ENCODE peak calls at places on chromosomes 11 and 22, in eight cellular contexts. One of them, this sample, is unnamed.

GRCh38 chr11:112523477-112523876 is 262.8 kb upstream of the PLET1 start:
- DNase-seq in progenitor cell of endocrine pancreas: no peak
- DNase-seq in prostate gland: no peak
- DNase-seq in Ammon's horn: peak; percentile 87
- DNase-seq in GM18507: no peak
- DNase-seq in HEK293T: peak; percentile 54
- DNase-seq in sigmoid colon: peak; percentile 69
- DNase-seq in neural crest cell: peak; percentile 26
- DNase-seq in this sample: no peak

GRCh38 chr22:30439836-30440235 is 14.3 kb downstream of the MTFP1 start:
- DNase-seq in progenitor cell of endocrine pancreas: no peak
- DNase-seq in prostate gland: no peak
- DNase-seq in Ammon's horn: no peak
- DNase-seq in GM18507: no peak
- DNase-seq in HEK293T: no peak
- DNase-seq in sigmoid colon: no peak
- DNase-seq in neural crest cell: no peak
- DNase-seq in this sample: no peak

GRCh38 chr11:69508974-69509373 is 27.5 kb downstream of the LINC01488 start:
- DNase-seq in progenitor cell of endocrine pancreas: no peak
- DNase-seq in prostate gland: no peak
- DNase-seq in Ammon's horn: no peak
- DNase-seq in GM18507: no peak
- DNase-seq in HEK293T: no peak
- DNase-seq in sigmoid colon: peak; percentile 39
- DNase-seq in neural crest cell: no peak
- DNase-seq in this sample: no peak

GRCh38 chr11:122695076-122695620 is 39.6 kb downstream of the UBASH3B start:
- DNase-seq in progenitor cell of endocrine pancreas: no peak
- DNase-seq in prostate gland: no peak
- DNase-seq in Ammon's horn: peak; percentile 40
- DNase-seq in GM18507: no peak
- DNase-seq in HEK293T: no peak
- DNase-seq in sigmoid colon: no peak
- DNase-seq in neural crest cell: no peak
- DNase-seq in this sample: no peak

GRCh38 chr11:104120493-104121200 is 43.3 kb downstream of the PDGFD start:
- DNase-seq in progenitor cell of endocrine pancreas: no peak
- DNase-seq in prostate gland: no peak
- DNase-seq in Ammon's horn: no peak
- DNase-seq in GM18507: no peak
- DNase-seq in HEK293T: no peak
- DNase-seq in sigmoid colon: no peak
- DNase-seq in neural crest cell: no peak
- DNase-seq in this sample: no peak

GRCh38 chr22:37237371-37238268 is 6.4 kb downstream of the RAC2 start:
- DNase-seq in progenitor cell of endocrine pancreas: no peak
- DNase-seq in prostate gland: no peak
- DNase-seq in Ammon's horn: no peak
- DNase-seq in GM18507: no peak
- DNase-seq in HEK293T: no peak
- DNase-seq in sigmoid colon: peak; percentile 39
- DNase-seq in neural crest cell: no peak
- DNase-seq in this sample: no peak

GRCh38 chr22:29784451-29785361 is 17.5 kb downstream of the UQCR10 start:
- DNase-seq in progenitor cell of endocrine pancreas: no peak
- DNase-seq in prostate gland: no peak
- DNase-seq in Ammon's horn: peak; percentile 80
- DNase-seq in GM18507: no peak
- DNase-seq in HEK293T: no peak
- DNase-seq in sigmoid colon: no peak
- DNase-seq in neural crest cell: no peak
- DNase-seq in this sample: no peak

GRCh38 chr11:46315033-46315738 is 32.1 kb upstream of the DGKZ start:
- DNase-seq in progenitor cell of endocrine pancreas: peak; percentile 73
- DNase-seq in prostate gland: peak; percentile 43
- DNase-seq in Ammon's horn: no peak
- DNase-seq in GM18507: peak; percentile 56
- DNase-seq in HEK293T: peak; percentile 90
- DNase-seq in sigmoid colon: peak; percentile 78
- DNase-seq in neural crest cell: peak; percentile 83
- DNase-seq in this sample: peak; percentile 78

GRCh38 chr11:68066742-68067141 is 27.9 kb downstream of the TCIRG1 start:
- DNase-seq in progenitor cell of endocrine pancreas: no peak
- DNase-seq in prostate gland: no peak
- DNase-seq in Ammon's horn: peak; percentile 58
- DNase-seq in GM18507: no peak
- DNase-seq in HEK293T: no peak
- DNase-seq in sigmoid colon: no peak
- DNase-seq in neural crest cell: no peak
- DNase-seq in this sample: no peak

GRCh38 chr11:64848214-64848778 is 3.8 kb upstream of the CDC42BPG start:
- DNase-seq in progenitor cell of endocrine pancreas: no peak
- DNase-seq in prostate gland: no peak
- DNase-seq in Ammon's horn: no peak
- DNase-seq in GM18507: no peak
- DNase-seq in HEK293T: no peak
- DNase-seq in sigmoid colon: no peak
- DNase-seq in neural crest cell: no peak
- DNase-seq in this sample: no peak

GRCh38 chr22:38336699-38337098 is 19.5 kb upstream of the CSNK1E start:
- DNase-seq in progenitor cell of endocrine pancreas: no peak
- DNase-seq in prostate gland: no peak
- DNase-seq in Ammon's horn: no peak
- DNase-seq in GM18507: no peak
- DNase-seq in HEK293T: no peak
- DNase-seq in sigmoid colon: no peak
- DNase-seq in neural crest cell: no peak
- DNase-seq in this sample: no peak

GRCh38 chr11:119107538-119108150 is 500 bp downstream of the C2CD2L start:
- DNase-seq in progenitor cell of endocrine pancreas: no peak
- DNase-seq in prostate gland: no peak
- DNase-seq in Ammon's horn: no peak
- DNase-seq in GM18507: no peak
- DNase-seq in HEK293T: peak; percentile 28
- DNase-seq in sigmoid colon: no peak
- DNase-seq in neural crest cell: no peak
- DNase-seq in this sample: no peak

GRCh38 chr22:47567741-47568140 is 805.3 kb downstream of the TBC1D22A start:
- DNase-seq in progenitor cell of endocrine pancreas: no peak
- DNase-seq in prostate gland: no peak
- DNase-seq in Ammon's horn: no peak
- DNase-seq in GM18507: no peak
- DNase-seq in HEK293T: no peak
- DNase-seq in sigmoid colon: no peak
- DNase-seq in neural crest cell: no peak
- DNase-seq in this sample: no peak

GRCh38 chr11:2816941-2817421 is 68.6 kb downstream of the CDKN1C start:
- DNase-seq in progenitor cell of endocrine pancreas: no peak
- DNase-seq in prostate gland: peak; percentile 32
- DNase-seq in Ammon's horn: no peak
- DNase-seq in GM18507: no peak
- DNase-seq in HEK293T: no peak
- DNase-seq in sigmoid colon: peak; percentile 82
- DNase-seq in neural crest cell: no peak
- DNase-seq in this sample: no peak

GRCh38 chr22:24141586-24141985 is 39.7 kb upstream of the SUSD2 start:
- DNase-seq in progenitor cell of endocrine pancreas: no peak
- DNase-seq in prostate gland: no peak
- DNase-seq in Ammon's horn: no peak
- DNase-seq in GM18507: no peak
- DNase-seq in HEK293T: no peak
- DNase-seq in sigmoid colon: no peak
- DNase-seq in neural crest cell: no peak
- DNase-seq in this sample: no peak

GRCh38 chr11:58688779-58689503 is 42.8 kb downstream of the GLYAT start:
- DNase-seq in progenitor cell of endocrine pancreas: no peak
- DNase-seq in prostate gland: no peak
- DNase-seq in Ammon's horn: no peak
- DNase-seq in GM18507: no peak
- DNase-seq in HEK293T: no peak
- DNase-seq in sigmoid colon: no peak
- DNase-seq in neural crest cell: no peak
- DNase-seq in this sample: peak; percentile 86

GRCh38 chr11:94912806-94913205 is 60.5 kb downstream of the CWC15 start:
- DNase-seq in progenitor cell of endocrine pancreas: no peak
- DNase-seq in prostate gland: no peak
- DNase-seq in Ammon's horn: no peak
- DNase-seq in GM18507: no peak
- DNase-seq in HEK293T: no peak
- DNase-seq in sigmoid colon: no peak
- DNase-seq in neural crest cell: no peak
- DNase-seq in this sample: no peak

GRCh38 chr11:108788565-108789199 is 123.8 kb downstream of the DDX10 start:
- DNase-seq in progenitor cell of endocrine pancreas: no peak
- DNase-seq in prostate gland: no peak
- DNase-seq in Ammon's horn: no peak
- DNase-seq in GM18507: no peak
- DNase-seq in HEK293T: peak; percentile 21
- DNase-seq in sigmoid colon: no peak
- DNase-seq in neural crest cell: no peak
- DNase-seq in this sample: no peak

GRCh38 chr11:126332221-126332711 is 23.2 kb upstream of the ST3GAL4 start:
- DNase-seq in progenitor cell of endocrine pancreas: no peak
- DNase-seq in prostate gland: no peak
- DNase-seq in Ammon's horn: no peak
- DNase-seq in GM18507: no peak
- DNase-seq in HEK293T: no peak
- DNase-seq in sigmoid colon: no peak
- DNase-seq in neural crest cell: no peak
- DNase-seq in this sample: peak; percentile 34

GRCh38 chr11:91081440-91082088 is 858.7 kb upstream of the CHORDC1 start:
- DNase-seq in progenitor cell of endocrine pancreas: no peak
- DNase-seq in prostate gland: no peak
- DNase-seq in Ammon's horn: no peak
- DNase-seq in GM18507: no peak
- DNase-seq in HEK293T: no peak
- DNase-seq in sigmoid colon: peak; percentile 77
- DNase-seq in neural crest cell: no peak
- DNase-seq in this sample: peak; percentile 30

GRCh38 chr11:58654079-58654907 is 31.8 kb downstream of the CNTF start:
- DNase-seq in progenitor cell of endocrine pancreas: peak; percentile 67
- DNase-seq in prostate gland: peak; percentile 69
- DNase-seq in Ammon's horn: peak; percentile 88
- DNase-seq in GM18507: peak; percentile 30
- DNase-seq in HEK293T: peak; percentile 78
- DNase-seq in sigmoid colon: peak; percentile 76
- DNase-seq in neural crest cell: peak; percentile 73
- DNase-seq in this sample: peak; percentile 77

GRCh38 chr11:72702096-72702495 is 27.9 kb upstream of the PDE2A start:
- DNase-seq in progenitor cell of endocrine pancreas: no peak
- DNase-seq in prostate gland: no peak
- DNase-seq in Ammon's horn: no peak
- DNase-seq in GM18507: no peak
- DNase-seq in HEK293T: no peak
- DNase-seq in sigmoid colon: no peak
- DNase-seq in neural crest cell: no peak
- DNase-seq in this sample: no peak

GRCh38 chr11:27616711-27617110 is 83.5 kb downstream of the BDNF start:
- DNase-seq in progenitor cell of endocrine pancreas: no peak
- DNase-seq in prostate gland: no peak
- DNase-seq in Ammon's horn: no peak
- DNase-seq in GM18507: no peak
- DNase-seq in HEK293T: no peak
- DNase-seq in sigmoid colon: no peak
- DNase-seq in neural crest cell: no peak
- DNase-seq in this sample: no peak

GRCh38 chr11:19849107-19849789 is 136.6 kb downstream of the NAV2 start:
- DNase-seq in progenitor cell of endocrine pancreas: no peak
- DNase-seq in prostate gland: no peak
- DNase-seq in Ammon's horn: no peak
- DNase-seq in GM18507: no peak
- DNase-seq in HEK293T: no peak
- DNase-seq in sigmoid colon: no peak
- DNase-seq in neural crest cell: no peak
- DNase-seq in this sample: no peak

GRCh38 chr11:68753300-68753699 is 2.0 kb upstream of the TESMIN start:
- DNase-seq in progenitor cell of endocrine pancreas: no peak
- DNase-seq in prostate gland: no peak
- DNase-seq in Ammon's horn: no peak
- DNase-seq in GM18507: no peak
- DNase-seq in HEK293T: no peak
- DNase-seq in sigmoid colon: no peak
- DNase-seq in neural crest cell: no peak
- DNase-seq in this sample: no peak

GRCh38 chr11:112877561-112877960 is 83.7 kb upstream of the NCAM1 start:
- DNase-seq in progenitor cell of endocrine pancreas: no peak
- DNase-seq in prostate gland: no peak
- DNase-seq in Ammon's horn: no peak
- DNase-seq in GM18507: no peak
- DNase-seq in HEK293T: no peak
- DNase-seq in sigmoid colon: no peak
- DNase-seq in neural crest cell: peak; percentile 9
- DNase-seq in this sample: no peak

GRCh38 chr22:29786026-29786425 is 18.9 kb downstream of the UQCR10 start:
- DNase-seq in progenitor cell of endocrine pancreas: no peak
- DNase-seq in prostate gland: no peak
- DNase-seq in Ammon's horn: no peak
- DNase-seq in GM18507: no peak
- DNase-seq in HEK293T: no peak
- DNase-seq in sigmoid colon: no peak
- DNase-seq in neural crest cell: no peak
- DNase-seq in this sample: no peak

GRCh38 chr22:31092161-31092560 is 11.0 kb downstream of the SMTN start:
- DNase-seq in progenitor cell of endocrine pancreas: no peak
- DNase-seq in prostate gland: no peak
- DNase-seq in Ammon's horn: no peak
- DNase-seq in GM18507: no peak
- DNase-seq in HEK293T: no peak
- DNase-seq in sigmoid colon: no peak
- DNase-seq in neural crest cell: no peak
- DNase-seq in this sample: no peak

GRCh38 chr11:30585067-30585891 is 874 bp downstream of the MPPED2 start:
- DNase-seq in progenitor cell of endocrine pancreas: peak; percentile 39
- DNase-seq in prostate gland: peak; percentile 51
- DNase-seq in Ammon's horn: no peak
- DNase-seq in GM18507: no peak
- DNase-seq in HEK293T: peak; percentile 29
- DNase-seq in sigmoid colon: peak; percentile 74
- DNase-seq in neural crest cell: peak; percentile 50
- DNase-seq in this sample: no peak

GRCh38 chr11:69287968-69288882 is 5.7 kb upstream of the MYEOV start:
- DNase-seq in progenitor cell of endocrine pancreas: no peak
- DNase-seq in prostate gland: no peak
- DNase-seq in Ammon's horn: no peak
- DNase-seq in GM18507: no peak
- DNase-seq in HEK293T: no peak
- DNase-seq in sigmoid colon: no peak
- DNase-seq in neural crest cell: no peak
- DNase-seq in this sample: peak; percentile 90

GRCh38 chr11:48082771-48083170 is 102.4 kb downstream of the PTPRJ start:
- DNase-seq in progenitor cell of endocrine pancreas: no peak
- DNase-seq in prostate gland: no peak
- DNase-seq in Ammon's horn: no peak
- DNase-seq in GM18507: no peak
- DNase-seq in HEK293T: no peak
- DNase-seq in sigmoid colon: no peak
- DNase-seq in neural crest cell: no peak
- DNase-seq in this sample: no peak